ENCODE peak calls at places on chromosomes 7 and 10, in ten cellular contexts. One of them, this sample, is unnamed.

GRCh38 chr10:71996598-71997371 is 32.6 kb downstream of the CHST3 start:
- DNase-seq in RKO: no peak
- DNase-seq in GF-D8: no peak
- DNase-seq in Peyer's patch: no peak
- DNase-seq in SW480: no peak
- DNase-seq in Ammon's horn: peak; percentile 90
- DNase-seq in left colon: no peak
- DNase-seq in endothelial cell: no peak
- DNase-seq in NCI-H748 treated with DMSO at 0.1 percent for 48 hours: no peak
- DNase-seq in hypothalamus: no peak
- DNase-seq in this sample: no peak

GRCh38 chr7:141263508-141263907 is 189.6 kb downstream of the TMEM178B start:
- DNase-seq in RKO: no peak
- DNase-seq in GF-D8: no peak
- DNase-seq in Peyer's patch: no peak
- DNase-seq in SW480: no peak
- DNase-seq in Ammon's horn: no peak
- DNase-seq in left colon: no peak
- DNase-seq in endothelial cell: no peak
- DNase-seq in NCI-H748 treated with DMSO at 0.1 percent for 48 hours: no peak
- DNase-seq in hypothalamus: no peak
- DNase-seq in this sample: no peak

GRCh38 chr7:141460781-141461715 is 90.2 kb upstream of the AGK start:
- DNase-seq in RKO: no peak
- DNase-seq in GF-D8: no peak
- DNase-seq in Peyer's patch: no peak
- DNase-seq in SW480: peak; percentile 26
- DNase-seq in Ammon's horn: peak; percentile 65
- DNase-seq in left colon: no peak
- DNase-seq in endothelial cell: no peak
- DNase-seq in NCI-H748 treated with DMSO at 0.1 percent for 48 hours: no peak
- DNase-seq in hypothalamus: no peak
- DNase-seq in this sample: no peak

GRCh38 chr7:45695249-45695995 is 121.3 kb downstream of the ADCY1 start:
- DNase-seq in RKO: no peak
- DNase-seq in GF-D8: no peak
- DNase-seq in Peyer's patch: no peak
- DNase-seq in SW480: no peak
- DNase-seq in Ammon's horn: no peak
- DNase-seq in left colon: no peak
- DNase-seq in endothelial cell: peak; percentile 1
- DNase-seq in NCI-H748 treated with DMSO at 0.1 percent for 48 hours: no peak
- DNase-seq in hypothalamus: no peak
- DNase-seq in this sample: no peak

GRCh38 chr10:42609872-42610271 is 28.5 kb downstream of the ZNF33B start:
- DNase-seq in RKO: no peak
- DNase-seq in GF-D8: no peak
- DNase-seq in Peyer's patch: no peak
- DNase-seq in SW480: no peak
- DNase-seq in Ammon's horn: no peak
- DNase-seq in left colon: no peak
- DNase-seq in endothelial cell: no peak
- DNase-seq in NCI-H748 treated with DMSO at 0.1 percent for 48 hours: no peak
- DNase-seq in hypothalamus: no peak
- DNase-seq in this sample: no peak

GRCh38 chr7:132739271-132739955 is 163.1 kb upstream of the PLXNA4 start:
- DNase-seq in RKO: peak; percentile 48
- DNase-seq in GF-D8: no peak
- DNase-seq in Peyer's patch: no peak
- DNase-seq in SW480: peak; percentile 26
- DNase-seq in Ammon's horn: peak; percentile 80
- DNase-seq in left colon: no peak
- DNase-seq in endothelial cell: no peak
- DNase-seq in NCI-H748 treated with DMSO at 0.1 percent for 48 hours: no peak
- DNase-seq in hypothalamus: no peak
- DNase-seq in this sample: peak; percentile 89

GRCh38 chr10:6052247-6053221 is 9.6 kb downstream of the IL2RA start:
- DNase-seq in RKO: no peak
- DNase-seq in GF-D8: peak; percentile 13
- DNase-seq in Peyer's patch: peak; percentile 76
- DNase-seq in SW480: peak; percentile 96
- DNase-seq in Ammon's horn: peak; percentile 35
- DNase-seq in left colon: no peak
- DNase-seq in endothelial cell: no peak
- DNase-seq in NCI-H748 treated with DMSO at 0.1 percent for 48 hours: no peak
- DNase-seq in hypothalamus: no peak
- DNase-seq in this sample: no peak

GRCh38 chr10:86344281-86344680 is 22.3 kb downstream of the GRID1 start:
- DNase-seq in RKO: no peak
- DNase-seq in GF-D8: no peak
- DNase-seq in Peyer's patch: no peak
- DNase-seq in SW480: no peak
- DNase-seq in Ammon's horn: no peak
- DNase-seq in left colon: no peak
- DNase-seq in endothelial cell: no peak
- DNase-seq in NCI-H748 treated with DMSO at 0.1 percent for 48 hours: no peak
- DNase-seq in hypothalamus: no peak
- DNase-seq in this sample: no peak

GRCh38 chr7:142506601-142507000 is 242.7 kb upstream of the PRSS1 start:
- DNase-seq in RKO: no peak
- DNase-seq in GF-D8: no peak
- DNase-seq in Peyer's patch: no peak
- DNase-seq in SW480: no peak
- DNase-seq in Ammon's horn: no peak
- DNase-seq in left colon: no peak
- DNase-seq in endothelial cell: no peak
- DNase-seq in NCI-H748 treated with DMSO at 0.1 percent for 48 hours: no peak
- DNase-seq in hypothalamus: no peak
- DNase-seq in this sample: no peak

GRCh38 chr10:119313645-119314044 is 106.3 kb downstream of the GRK5 start:
- DNase-seq in RKO: no peak
- DNase-seq in GF-D8: peak; percentile 82
- DNase-seq in Peyer's patch: peak; percentile 57
- DNase-seq in SW480: peak; percentile 36
- DNase-seq in Ammon's horn: no peak
- DNase-seq in left colon: no peak
- DNase-seq in endothelial cell: no peak
- DNase-seq in NCI-H748 treated with DMSO at 0.1 percent for 48 hours: no peak
- DNase-seq in hypothalamus: no peak
- DNase-seq in this sample: no peak